ENCODE peak calls at places on chromosome X, in four cellular contexts. M is WTC11, X is HepG2, L is K562. Q is an unnamed sample.

GRCh38 chrX:1163231-1163630 is 49.2 kb downstream of the CRLF2 start:
- DNase-seq in L (no peak), M (no peak), X (no peak), Q (no peak)

GRCh38 chrX:119635179-119635578 is 29.0 kb upstream of the NKRF start:
- DNase-seq in X (no peak), M (no peak), L (no peak), Q (no peak)

GRCh38 chrX:74670028-74670427 is 55.6 kb upstream of the RLIM start:
- DNase-seq in X (no peak), L (no peak), M (no peak), Q (no peak)

GRCh38 chrX:77785400-77785745 is 643 bp downstream of the ATRX start:
- DNase-seq in M (peak; percentile 10), X (no peak), L (peak; percentile 44), Q (peak; percentile 38)

GRCh38 chrX:138255373-138255772 is 456.1 kb downstream of the FGF13 start:
- DNase-seq in X (no peak), L (no peak), M (no peak), Q (no peak)

GRCh38 chrX:13868481-13869040 is 51.7 kb upstream of the GPM6B start:
- DNase-seq in L (no peak), X (no peak), M (no peak), Q (no peak)

GRCh38 chrX:49192722-49193328 is 6.7 kb upstream of the PRICKLE3 start:
- DNase-seq in M (peak; percentile 49), L (no peak), X (no peak), Q (peak; percentile 46)

GRCh38 chrX:10062352-10062751 is 94.4 kb upstream of the CLCN4 start:
- DNase-seq in L (no peak), X (no peak), M (no peak), Q (no peak)

GRCh38 chrX:68588653-68589371 is 58.7 kb upstream of the STARD8 start:
- DNase-seq in M (no peak), L (peak; percentile 22), X (no peak), Q (no peak)

GRCh38 chrX:70398899-70399298 is 24.2 kb upstream of the GDPD2 start:
- DNase-seq in X (peak; percentile 45), L (no peak), M (no peak), Q (no peak)

GRCh38 chrX:2967998-2968909 is 38.1 kb upstream of the ARSH start:
- DNase-seq in L (no peak), X (no peak), M (no peak), Q (no peak)

GRCh38 chrX:73962948-73963347 is 341.0 kb upstream of the ZCCHC13 start:
- DNase-seq in L (no peak), M (no peak), X (no peak), Q (no peak)

GRCh38 chrX:43176686-43177085 is 398.7 kb upstream of the PPP1R2C start:
- DNase-seq in X (peak; percentile 0), L (no peak), M (no peak), Q (no peak)

GRCh38 chrX:96126182-96126581 is 558.5 kb upstream of the DIAPH2 start:
- DNase-seq in L (no peak), X (no peak), M (no peak), Q (no peak)

GRCh38 chrX:82092307-82092706 is 890.4 kb downstream of the SH3BGRL start:
- DNase-seq in L (no peak), X (no peak), M (no peak), Q (no peak)

GRCh38 chrX:81708506-81708905 is 506.6 kb downstream of the SH3BGRL start:
- DNase-seq in L (no peak), M (no peak), X (no peak), Q (no peak)

GRCh38 chrX:114363346-114363745 is 220.5 kb upstream of the HTR2C start:
- DNase-seq in L (no peak), X (no peak), M (no peak), Q (no peak)

GRCh38 chrX:133380882-133381619 is 34.2 kb downstream of the GPC4 start:
- DNase-seq in L (no peak), M (no peak), X (no peak), Q (no peak)

GRCh38 chrX:25002658-25003015 is 13.1 kb downstream of the ARX start:
- DNase-seq in L (no peak), M (no peak), X (no peak), Q (no peak)

GRCh38 chrX:27583976-27584375 is 6.2 kb upstream of the DCAF8L2 start:
- DNase-seq in M (no peak), L (no peak), X (no peak), Q (no peak)

GRCh38 chrX:16087081-16087480 is 36.3 kb upstream of the GRPR start:
- DNase-seq in L (no peak), M (no peak), X (no peak), Q (no peak)

GRCh38 chrX:45502396-45502795 is 301.7 kb upstream of the DIPK2B start:
- DNase-seq in L (no peak), X (peak; percentile 27), M (no peak), Q (no peak)

DNA sequence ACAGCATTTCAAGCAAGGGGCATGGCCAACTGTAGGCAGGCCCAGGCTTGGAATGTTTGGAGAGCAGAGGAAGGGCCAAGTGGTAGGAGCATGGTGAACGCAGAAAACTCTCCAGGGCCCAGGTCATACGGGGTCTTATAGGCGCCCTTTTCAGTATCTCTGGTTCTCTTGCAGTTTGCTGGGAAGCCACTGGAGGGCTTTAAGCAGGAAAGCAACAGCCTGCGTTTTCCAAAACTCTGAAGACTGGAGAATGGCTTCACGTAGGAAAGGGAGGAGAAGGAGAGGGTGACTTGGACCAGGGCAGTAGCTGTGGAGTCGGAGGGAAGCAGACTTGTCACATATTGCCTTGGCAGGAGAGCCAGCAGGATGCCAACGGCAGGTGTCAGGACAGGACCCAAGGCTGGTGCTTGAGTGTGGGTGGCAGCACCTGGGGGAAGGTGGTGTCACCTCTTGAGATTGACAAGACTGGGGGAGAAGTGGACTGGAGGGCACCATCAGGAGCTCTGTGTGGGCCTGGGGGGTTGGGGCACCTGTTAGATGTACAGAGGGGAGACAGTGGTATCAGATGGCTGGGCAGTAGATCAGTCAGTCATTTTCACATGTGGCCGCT is 21.9 kb downstream of the TKTL1 start:
- DNase-seq in X (no peak), M (peak; percentile 34), L (peak; percentile 19), Q (peak; percentile 62)
- TF ChIP-seq ELF4 in X (no peak), M (no peak), L (no peak), Q (no peak)

DNA sequence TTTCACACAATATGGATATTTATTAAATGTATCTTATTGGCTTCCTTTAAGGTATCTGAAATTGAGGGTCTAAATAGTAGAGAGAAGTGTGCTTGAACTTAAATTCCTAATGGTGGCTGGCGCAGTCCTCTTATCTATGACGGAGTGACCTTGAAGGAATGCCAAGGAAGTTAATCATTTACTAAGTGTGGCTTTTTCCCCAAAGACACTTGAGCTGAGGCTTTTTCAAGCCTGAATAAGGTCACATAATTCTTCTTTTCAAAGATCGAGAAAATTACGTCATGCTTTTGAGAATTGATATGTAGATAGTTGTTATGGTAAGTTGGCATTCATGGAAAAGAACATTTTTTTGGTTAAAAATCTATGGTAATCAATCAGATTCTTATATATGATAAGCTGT is 11.7 kb upstream of the PRPS2 start:
- DNase-seq in X (peak; percentile 37), M (no peak), L (no peak), Q (no peak)
- TF ChIP-seq SP1 in X (no peak), M (no peak), L (no peak), Q (no peak)

DNA sequence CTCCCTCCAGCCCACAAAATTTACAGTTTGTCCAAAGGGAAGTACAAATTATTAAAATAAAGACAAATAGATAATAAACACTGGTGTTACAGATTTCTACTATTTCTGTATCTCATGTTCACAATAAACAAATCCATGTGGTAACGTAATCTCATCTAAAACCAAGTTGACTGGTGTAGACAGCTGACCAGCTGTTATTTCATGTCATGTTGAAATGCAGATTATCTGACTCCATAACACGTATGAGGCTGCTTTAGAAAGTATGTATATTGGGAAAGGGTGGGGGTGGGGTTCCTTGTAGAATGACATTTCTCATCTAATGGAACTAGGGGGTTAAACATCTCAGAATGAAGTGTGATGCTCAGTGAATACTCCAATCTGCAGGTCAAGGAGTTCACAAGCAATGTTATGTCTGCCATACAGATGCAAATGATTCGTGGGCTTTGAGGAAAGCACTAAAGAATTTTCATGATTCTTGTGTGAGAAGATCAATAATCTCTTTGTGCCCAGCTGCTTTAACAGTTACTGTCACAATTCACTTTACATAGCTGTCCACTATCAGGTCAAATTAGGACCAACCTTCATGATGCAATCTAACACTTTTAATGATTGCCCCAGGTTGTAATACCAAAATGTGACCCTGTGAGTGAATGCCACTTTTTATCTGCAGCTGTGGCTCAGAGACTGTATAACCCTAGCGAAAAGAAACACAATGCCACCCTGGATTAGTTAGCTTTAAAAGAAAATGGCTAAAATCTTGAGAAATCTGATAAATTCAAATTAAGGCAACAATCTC is 114.0 kb downstream of the ENOX2 start:
- DNase-seq in M (no peak), X (no peak), L (no peak), Q (no peak)
- TF ChIP-seq ELF4 in M (no peak), X (no peak), L (no peak), Q (no peak)

DNA sequence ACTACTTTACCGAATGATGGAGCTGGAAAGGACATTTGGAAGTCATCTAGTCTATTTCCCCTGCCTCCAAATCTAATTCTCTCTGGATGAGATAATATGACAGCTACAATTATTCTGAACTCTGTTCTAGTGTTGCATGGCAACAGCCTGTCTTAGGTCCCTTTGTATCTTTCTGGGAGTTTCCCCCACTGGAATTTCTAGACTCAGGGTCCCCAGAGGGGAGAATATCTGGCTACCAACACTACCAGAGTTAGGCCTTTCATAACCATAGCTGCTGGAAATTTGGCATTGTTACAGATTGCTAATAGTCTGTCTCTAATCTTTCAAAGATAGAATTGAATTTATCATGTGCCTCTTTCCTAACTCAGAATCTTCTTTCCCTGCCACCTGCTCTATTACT is 4.5 kb downstream of the MSN start:
- DNase-seq in L (no peak), X (no peak), M (no peak), Q (no peak)
- TF ChIP-seq SP1 in L (no peak), X (no peak), M (no peak), Q (no peak)